ENCODE peak calls at places on chromosomes 4 and X, in ten cellular contexts. O is fibroblast of the aortic adventitia, W is choroid plexus epithelial cell, N is Calu3, F is endothelial cell of umbilical vein, Y is cardiac muscle cell, J is AG04449, B is endothelial cell, H is GM13977, R is astrocyte. V is an unnamed sample.

GRCh38 chrX:16171039-16171438 is 3.8 kb downstream of the MAGEB17 start:
- DNase-seq in W (no peak), B (no peak), J (no peak), Y (no peak), N (no peak), O (no peak), H (no peak), F (no peak), R (no peak), V (no peak)

GRCh38 chr4:62407534-62407933 is 1207.4 kb downstream of the ADGRL3 start:
- DNase-seq in W (no peak), Y (no peak), H (no peak), O (no peak), F (no peak), B (no peak), J (no peak), N (no peak), R (no peak), V (no peak)

GRCh38 chrX:41300758-41301437 is 33.1 kb upstream of the DDX3X start:
- DNase-seq in O (peak), R (peak), J (no peak), Y (peak), B (no peak), W (peak), N (no peak), F (peak), H (no peak), V (peak)

GRCh38 chr4:114100288-114101031 is 121.0 kb upstream of the ARSJ start:
- DNase-seq in Y (no peak), R (no peak), B (no peak), J (no peak), H (no peak), O (no peak), F (no peak), N (no peak), W (no peak), V (no peak)

GRCh38 chr4:111492501-111492900 is 652.8 kb upstream of the FAM241A start:
- DNase-seq in B (no peak), R (peak), H (no peak), F (no peak), W (no peak), J (no peak), N (no peak), O (peak), Y (peak), V (no peak)

GRCh38 chr4:1244978-1245471 is 3.9 kb downstream of the CTBP1 start:
- DNase-seq in H (no peak), N (no peak), W (no peak), F (no peak), O (no peak), Y (no peak), B (no peak), R (no peak), J (no peak), V (no peak)

GRCh38 chr4:158930573-158930972 is 161.7 kb downstream of the FNIP2 start:
- DNase-seq in Y (no peak), O (peak), R (no peak), N (no peak), W (no peak), F (no peak), H (no peak), B (no peak), J (no peak), V (no peak)

GRCh38 chrX:64996805-64997204 is 20.6 kb upstream of the ZC4H2 start:
- DNase-seq in O (no peak), B (no peak), N (no peak), R (no peak), J (no peak), H (no peak), W (no peak), F (no peak), Y (no peak), V (no peak)

GRCh38 chr4:42293967-42294822 is 103.1 kb upstream of the SHISA3 start:
- DNase-seq in W (no peak), R (no peak), H (no peak), F (no peak), B (no peak), Y (no peak), J (no peak), O (no peak), N (no peak), V (no peak)

DNA sequence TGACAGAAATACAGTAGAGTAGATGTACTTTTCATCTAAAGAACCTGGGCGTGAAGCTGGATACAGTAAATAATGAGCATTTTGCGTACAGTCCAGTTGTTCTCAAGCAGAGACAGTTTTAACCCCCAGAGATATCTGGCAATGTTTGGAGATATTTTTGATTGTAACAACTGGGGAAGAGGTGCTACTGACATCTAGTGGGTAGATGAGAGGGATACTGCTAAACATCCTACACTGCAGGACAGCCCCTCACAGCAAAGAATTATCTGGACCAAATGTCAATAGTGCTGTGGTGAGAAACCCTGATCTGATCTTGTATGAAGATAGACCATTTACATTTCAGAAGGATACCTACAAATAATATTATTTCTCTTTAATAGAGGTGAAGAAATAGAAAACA is 200.2 kb upstream of the FAM47A start:
- DNase-seq in Y (no peak), W (peak), J (no peak), O (no peak), N (no peak), R (no peak), H (no peak), F (no peak), B (no peak), V (peak)
- TF ChIP-seq CTCF in Y (peak), W (peak), J (no peak), O (no peak), N (no peak), R (no peak), H (peak), F (peak), B (no peak), V (peak)

GRCh38 chrX:102341867-102342266 is 94.9 kb downstream of the NXF2 start:
- DNase-seq in R (no peak), J (no peak), N (no peak), H (no peak), F (no peak), B (no peak), Y (no peak), W (peak), O (no peak), V (peak)
- TF ChIP-seq CTCF in R (no peak), J (no peak), N (no peak), H (no peak), F (peak), B (peak), Y (no peak), W (peak), O (peak), V (peak)

GRCh38 chr4:121239951-121240350 is 75.8 kb upstream of the TNIP3 start:
- DNase-seq in B (no peak), H (no peak), R (no peak), J (no peak), W (no peak), N (no peak), Y (no peak), O (no peak), F (no peak), V (no peak)

GRCh38 chr4:121233982-121234381 is 69.9 kb upstream of the TNIP3 start:
- DNase-seq in O (no peak), B (no peak), R (no peak), F (no peak), J (no peak), W (peak), Y (no peak), H (no peak), N (no peak), V (no peak)

GRCh38 chr4:121236353-121237068 is 72.4 kb upstream of the TNIP3 start:
- DNase-seq in F (no peak), O (no peak), Y (no peak), B (no peak), J (no peak), W (no peak), H (no peak), R (no peak), N (no peak), V (no peak)

GRCh38 chr4:121237069-121237399 is 72.9 kb upstream of the TNIP3 start:
- DNase-seq in F (no peak), B (no peak), O (no peak), N (no peak), W (peak), R (no peak), H (no peak), J (no peak), Y (no peak), V (no peak)

GRCh38 chr4:121238461-121238860 is 74.3 kb upstream of the TNIP3 start:
- DNase-seq in R (no peak), F (no peak), J (no peak), N (no peak), B (no peak), O (no peak), Y (no peak), H (no peak), W (no peak), V (no peak)
- TF ChIP-seq CTCF in R (no peak), F (no peak), J (no peak), N (no peak), B (no peak), O (no peak), Y (no peak), H (no peak), W (no peak), V (no peak)

GRCh38 chr4:146510942-146511341 is 10.8 kb downstream of the SLC10A7 start:
- DNase-seq in R (no peak), J (no peak), W (no peak), Y (no peak), O (no peak), B (no peak), H (no peak), N (no peak), F (no peak), V (no peak)
- TF ChIP-seq CTCF in R (no peak), J (no peak), W (peak), Y (peak), O (peak), B (no peak), H (no peak), N (no peak), F (no peak), V (no peak)

DNA sequence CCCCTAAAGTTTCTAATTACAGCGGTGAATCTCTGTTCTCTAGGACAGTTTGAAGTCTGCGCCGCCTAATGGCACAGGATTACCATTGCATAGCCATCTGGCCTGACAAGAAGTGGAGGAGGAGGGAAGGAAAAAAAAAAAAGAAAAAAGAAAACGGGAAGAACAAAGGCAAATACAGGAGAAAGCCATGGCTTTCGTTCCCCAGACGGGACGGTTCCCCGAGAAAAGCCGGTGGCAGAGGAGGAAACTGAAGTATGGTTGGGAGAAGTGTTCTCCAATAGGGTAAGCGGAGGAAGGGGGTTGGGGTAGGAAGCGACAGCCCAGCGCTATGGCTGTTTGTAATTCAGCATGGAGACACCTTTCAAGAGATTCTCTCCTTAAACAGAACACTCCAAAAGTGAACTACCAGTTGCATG is 80.8 kb downstream of the HMGN5 start:
- DNase-seq in H (peak), R (peak), J (peak), W (peak), N (peak), F (peak), B (peak), Y (peak), O (peak), V (peak)
- TF ChIP-seq CTCF in H (peak), R (peak), J (peak), W (peak), N (peak), F (peak), B (peak), Y (peak), O (peak), V (peak)

DNA sequence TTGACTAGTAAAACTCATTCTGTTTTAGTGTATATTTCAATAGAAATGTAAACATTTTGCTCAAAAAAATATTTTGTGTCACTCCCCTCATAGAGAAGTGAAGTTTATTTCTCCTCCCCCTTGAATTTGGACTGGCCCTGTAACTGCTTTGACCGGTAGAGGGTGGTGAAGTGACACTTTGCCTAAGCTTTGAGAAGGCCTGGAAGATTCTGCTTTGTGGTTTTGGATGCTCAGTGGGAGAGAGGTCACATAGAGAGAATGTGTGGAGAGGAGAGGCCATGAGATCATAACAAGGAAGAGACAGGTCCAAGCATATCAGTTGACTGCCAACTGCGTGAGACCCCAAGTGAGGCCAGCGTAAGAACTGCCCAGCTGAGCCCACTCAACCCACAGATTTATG is 19.1 kb upstream of the ARX start:
- DNase-seq in W (peak), Y (peak), B (no peak), H (no peak), F (no peak), R (no peak), J (no peak), N (no peak), O (no peak), V (peak)
- TF ChIP-seq CTCF in W (peak), Y (peak), B (no peak), H (no peak), F (no peak), R (no peak), J (peak), N (no peak), O (peak), V (peak)

DNA sequence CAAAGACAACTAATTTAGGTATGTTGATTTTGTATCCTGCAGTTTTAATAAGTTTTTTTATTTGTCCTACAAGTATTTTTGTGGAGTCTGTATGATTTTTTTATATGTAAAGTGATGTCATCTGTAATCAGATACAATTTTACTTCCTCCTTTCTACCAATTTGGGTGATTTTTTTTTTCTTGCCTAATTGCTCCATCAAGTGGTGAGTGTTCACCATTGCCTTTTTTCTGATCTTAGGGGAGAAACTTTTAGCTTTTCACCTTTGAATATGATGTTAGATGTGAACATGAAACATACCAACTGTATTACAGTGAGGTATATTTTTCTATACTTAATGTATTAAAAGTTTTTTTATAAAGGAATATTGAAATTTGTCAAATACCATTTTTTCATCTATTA is 362.3 kb downstream of the PABPC4L start:
- DNase-seq in B (no peak), O (no peak), J (no peak), W (peak), Y (peak), F (no peak), R (no peak), H (no peak), N (no peak), V (peak)
- TF ChIP-seq CTCF in B (no peak), O (no peak), J (no peak), W (no peak), Y (no peak), F (no peak), R (no peak), H (no peak), N (no peak), V (no peak)

GRCh38 chrX:153927936-153928760 is 2.1 kb upstream of the ARHGAP4 start:
- DNase-seq in J (peak), N (peak), F (peak), R (peak), B (peak), Y (peak), H (peak), O (peak), W (peak), V (peak)
- TF ChIP-seq CTCF in J (no peak), N (no peak), F (no peak), R (no peak), B (no peak), Y (peak), H (peak), O (peak), W (peak), V (peak)

DNA sequence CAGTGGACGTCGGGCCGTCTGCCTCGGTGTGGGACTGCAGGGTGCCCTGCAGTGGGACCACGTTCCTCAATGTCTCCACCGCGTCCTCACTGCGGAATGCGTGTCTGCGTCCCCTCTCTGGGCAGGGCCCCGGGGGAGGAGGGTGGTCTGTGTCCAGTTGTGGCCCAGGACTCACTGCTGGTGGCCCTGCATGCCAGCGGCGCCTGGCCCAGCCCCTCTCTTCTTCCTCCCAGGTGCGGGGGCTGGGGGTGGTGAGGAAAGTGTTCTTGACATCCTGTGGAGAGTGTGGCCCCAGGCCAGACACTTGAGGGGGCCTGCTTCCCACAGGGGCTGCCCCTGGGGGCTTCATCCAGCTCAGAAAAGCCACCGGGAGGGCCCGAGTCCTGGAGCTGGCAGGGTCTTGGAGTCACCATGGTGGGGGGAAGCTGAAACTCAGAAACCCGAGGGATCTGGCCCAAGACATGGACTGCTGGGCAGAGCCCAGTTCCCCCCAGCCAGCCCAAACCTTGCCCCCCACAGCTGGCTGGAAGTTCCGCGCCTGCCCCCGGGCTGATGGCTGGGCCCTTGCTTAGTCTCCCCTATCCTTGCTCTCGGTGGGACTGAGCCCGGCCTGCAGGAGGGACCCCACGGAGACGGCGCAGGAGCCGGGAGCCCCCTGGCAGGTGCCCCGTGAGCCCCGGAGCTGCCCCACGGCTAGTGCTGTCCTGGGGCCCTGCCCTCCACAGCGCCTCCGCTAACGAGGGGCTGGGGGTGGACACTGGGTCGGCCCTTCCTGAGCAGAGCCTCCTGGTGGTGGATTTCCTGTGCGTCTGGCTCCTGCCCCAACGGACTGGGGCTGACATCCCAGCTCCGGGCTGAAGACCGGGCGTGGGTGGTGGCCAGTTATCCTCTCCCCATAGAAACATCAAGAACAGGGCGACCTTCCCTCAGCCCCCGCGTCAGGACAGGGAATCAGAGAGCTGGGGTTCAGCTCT is 2.9 kb downstream of the DOK7 start:
- DNase-seq in H (no peak), Y (no peak), W (no peak), O (no peak), F (no peak), B (peak), R (no peak), J (no peak), N (no peak), V (no peak)
- TF ChIP-seq CTCF in H (no peak), Y (peak), W (peak), O (no peak), F (peak), B (peak), R (no peak), J (no peak), N (no peak), V (peak)

GRCh38 chrX:140664939-140665338 is 44.6 kb upstream of the LINC00632 start:
- DNase-seq in F (no peak), B (no peak), J (no peak), N (no peak), W (peak), R (peak), Y (peak), O (peak), H (peak), V (peak)

GRCh38 chrX:140661657-140662056 is 47.9 kb upstream of the LINC00632 start:
- DNase-seq in N (no peak), F (no peak), O (peak), H (no peak), Y (peak), R (no peak), J (no peak), W (peak), B (no peak), V (no peak)
- TF ChIP-seq CTCF in N (no peak), F (no peak), O (no peak), H (peak), Y (no peak), R (peak), J (no peak), W (peak), B (no peak), V (no peak)